ENCODE peak calls at places on chromosomes 4 and X, in eight cellular contexts. E is CD8-positive, alpha-beta T cell; S is A549; D is left lung; K is aorta; P is MM.1S; J is tibial artery; H is stomach. F is an unnamed sample. For H3K9me3, the result is how much of the 10 kb centered on the place peaks cover.

GRCh38 chrX:81174286-81174685 is 27.4 kb downstream of the HMGN5 start:
- DNase-seq in S (no peak), E (no peak), J (no peak), D (no peak), K (no peak), P (peak), H (no peak), F (no peak)

GRCh38 chr4:26067035-26067434 is 153.0 kb downstream of the SMIM20 start:
- DNase-seq in S (no peak), K (no peak), H (no peak), J (no peak), P (no peak), D (no peak), E (no peak), F (no peak)

GRCh38 chr4:147550626-147551250 is 66.5 kb upstream of the TMEM184C start:
- DNase-seq in E (no peak), S (no peak), P (no peak), D (no peak), J (no peak), K (peak), H (no peak), F (no peak)

GRCh38 chr4:168766537-168767316 is 243.3 kb downstream of the CBR4 start:
- DNase-seq in S (no peak), K (no peak), P (no peak), J (peak), E (no peak), D (no peak), H (no peak), F (no peak)

GRCh38 chrX:49166914-49167739 is 4.6 kb downstream of the MAGIX start:
- DNase-seq in H (peak), P (peak), J (peak), D (peak), E (peak), K (peak), S (no peak), F (peak)

GRCh38 chr4:183716302-183716701 is 57.2 kb downstream of the TRAPPC11 start:
- DNase-seq in K (no peak), E (no peak), D (no peak), J (no peak), S (no peak), P (no peak), H (no peak), F (no peak)

GRCh38 chrX:38304010-38304409 is 23.3 kb downstream of the RPGR start:
- DNase-seq in H (no peak), J (no peak), D (no peak), E (no peak), K (no peak), S (no peak), P (no peak), F (no peak)

GRCh38 chrX:101595739-101596419 is 21.9 kb downstream of the ARMCX6 start:
- DNase-seq in K (no peak), D (no peak), J (no peak), H (no peak), E (no peak), P (peak), S (peak), F (no peak)

GRCh38 chr4:55255171-55255570 is 90.9 kb upstream of the SRD5A3 start:
- DNase-seq in J (no peak), K (no peak), E (no peak), H (no peak), D (no peak), S (no peak), P (no peak), F (no peak)

GRCh38 chrX:57270980-57271379 is 15.5 kb upstream of the FAAH2 start:
- DNase-seq in D (no peak), J (no peak), E (no peak), H (no peak), S (no peak), P (no peak), K (no peak), F (no peak)

GRCh38 chrX:57266871-57267270 is 19.6 kb upstream of the FAAH2 start:
- DNase-seq in D (no peak), J (no peak), K (no peak), S (no peak), H (no peak), P (no peak), E (no peak), F (no peak)

GRCh38 chrX:57267308-57267707 is 19.2 kb upstream of the FAAH2 start:
- DNase-seq in D (no peak), H (no peak), K (no peak), S (no peak), P (no peak), J (no peak), E (no peak), F (no peak)

GRCh38 chrX:57265126-57265525 is 21.4 kb upstream of the FAAH2 start:
- DNase-seq in J (no peak), P (no peak), K (no peak), D (no peak), E (no peak), H (no peak), S (no peak), F (no peak)

GRCh38 chrX:57266275-57266674 is 20.2 kb upstream of the FAAH2 start:
- DNase-seq in E (no peak), H (no peak), D (no peak), K (no peak), S (no peak), P (no peak), J (no peak), F (no peak)
- H3K9me3 ChIP-seq in E (under half), H (under half), D (under half), K (under half), S (under half), P (under half), J (under half), F (under half)

GRCh38 chr4:11685481-11685880 is 256.8 kb upstream of the HS3ST1 start:
- DNase-seq in D (no peak), K (no peak), H (no peak), J (no peak), P (no peak), E (no peak), S (no peak), F (no peak)
- H3K9me3 ChIP-seq in D (under half), K (under half), H (under half), J (under half), P (under half), E (under half), S (under half), F (under half)

GRCh38 chr4:6178757-6179156 is 21.6 kb downstream of the JAKMIP1 start:
- DNase-seq in E (no peak), S (no peak), J (no peak), K (no peak), D (no peak), P (no peak), H (no peak), F (no peak)

GRCh38 chr4:6180841-6181631 is 19.3 kb downstream of the JAKMIP1 start:
- DNase-seq in S (no peak), D (no peak), E (peak), H (no peak), J (no peak), K (no peak), P (peak), F (no peak)

GRCh38 chr4:6182390-6183280 is 17.7 kb downstream of the JAKMIP1 start:
- DNase-seq in J (no peak), S (no peak), K (no peak), E (no peak), H (no peak), D (no peak), P (no peak), F (no peak)

GRCh38 chr4:6177587-6178197 is 22.7 kb downstream of the JAKMIP1 start:
- DNase-seq in H (peak), S (no peak), E (peak), D (no peak), J (no peak), P (no peak), K (no peak), F (no peak)

DNA sequence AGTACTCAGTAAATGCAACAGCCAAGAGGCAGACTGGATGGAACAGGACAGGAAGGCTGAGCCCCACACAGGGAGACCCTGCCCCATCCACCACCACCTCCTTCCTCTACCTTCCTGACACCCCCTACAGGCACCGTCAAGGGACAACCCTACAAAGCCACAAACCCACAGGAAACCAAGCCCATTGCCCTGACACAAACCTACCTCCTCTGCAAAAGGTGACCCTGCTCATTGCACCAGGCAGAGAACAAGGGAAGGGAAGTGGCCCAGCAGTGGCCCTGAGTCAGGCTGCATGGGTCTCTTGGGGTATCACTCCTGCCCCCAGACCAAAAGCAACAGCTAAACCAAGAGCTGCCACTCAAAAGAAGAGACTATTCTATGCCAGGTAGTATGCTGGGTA is 21.0 kb downstream of the JAKMIP1 start:
- DNase-seq in D (no peak), S (no peak), K (no peak), E (no peak), P (no peak), J (no peak), H (no peak), F (no peak)
- H3K9me3 ChIP-seq in D (under half), S (under half), K (under half), E (under half), P (under half), J (under half), H (under half), F (under half)

GRCh38 chr4:101347267-101347556 is at the start of gene PPP3CA:
- DNase-seq in H (no peak), K (no peak), S (no peak), J (no peak), E (no peak), D (no peak), P (no peak), F (no peak)

GRCh38 chr4:101345596-101346311 is 1.6 kb downstream of the PPP3CA start:
- DNase-seq in H (peak), K (peak), E (peak), S (peak), P (peak), D (peak), J (peak), F (peak)

GRCh38 chr4:101346562-101347266 is 612 bp downstream of the PPP3CA start:
- DNase-seq in D (peak), E (peak), P (peak), K (peak), S (peak), H (peak), J (peak), F (peak)

GRCh38 chr4:101346312-101346561 is 1.1 kb downstream of the PPP3CA start:
- DNase-seq in H (no peak), D (no peak), S (no peak), K (peak), E (peak), P (no peak), J (no peak), F (peak)

DNA sequence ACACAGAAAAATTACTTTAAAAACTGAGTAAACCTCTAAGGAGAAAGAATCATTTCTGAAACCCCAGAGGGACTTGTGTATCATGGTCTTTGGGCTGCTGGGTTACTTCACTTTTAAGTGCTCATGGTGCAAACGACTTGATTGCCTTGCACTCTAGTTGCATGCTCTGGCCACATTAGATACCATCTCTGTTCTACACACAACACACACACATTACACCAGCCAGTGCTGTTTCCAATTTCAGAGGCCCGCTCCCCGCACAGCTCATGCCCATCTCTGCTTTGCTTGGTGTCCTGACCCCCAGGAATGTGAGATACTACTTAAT is 2.1 kb downstream of the PPP3CA start:
- DNase-seq in D (peak), E (no peak), H (no peak), P (no peak), J (no peak), K (no peak), S (no peak), F (no peak)
- H3K9me3 ChIP-seq in D (under half), E (under half), H (under half), P (under half), J (under half), K (under half), S (under half), F (under half)

DNA sequence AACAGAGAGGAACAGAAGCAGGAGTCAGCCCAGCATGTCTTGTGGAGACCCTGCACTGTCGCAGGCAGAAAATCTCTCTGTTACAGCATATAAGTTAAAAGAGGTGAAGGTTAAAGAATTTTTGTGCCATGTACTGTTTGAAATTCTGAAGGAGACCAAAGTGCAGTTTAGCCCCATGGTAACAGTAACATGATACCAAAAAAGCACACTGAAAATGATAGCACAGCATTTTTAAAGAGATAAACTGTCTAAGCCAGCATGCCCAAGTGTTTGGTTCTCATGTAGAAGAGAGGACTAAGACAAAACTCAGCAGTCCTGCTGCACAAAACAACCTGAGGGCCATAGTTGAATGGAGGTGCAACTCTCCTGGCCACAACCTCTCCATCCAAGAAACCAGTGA is 41.9 kb upstream of the PARM1 start:
- DNase-seq in D (no peak), K (no peak), S (no peak), E (no peak), J (no peak), H (no peak), P (peak), F (no peak)
- H3K9me3 ChIP-seq in D (under half), K (under half), S (under half), E (under half), J (under half), H (under half), P (under half), F (under half)

GRCh38 chrX:144494069-144494468 is 610.2 kb downstream of the UBE2NL start:
- DNase-seq in P (no peak), K (no peak), S (no peak), D (no peak), J (no peak), E (no peak), H (no peak), F (no peak)
- H3K9me3 ChIP-seq in P (under half), K (under half), S (under half), D (under half), J (under half), E (under half), H (under half), F (under half)

GRCh38 chr4:41751325-41752061 is 3.0 kb upstream of the PHOX2B start:
- DNase-seq in J (no peak), H (no peak), D (no peak), P (no peak), K (no peak), E (no peak), S (no peak), F (no peak)

GRCh38 chr4:41748788-41749445 is 392 bp upstream of the PHOX2B start:
- DNase-seq in P (no peak), K (no peak), J (no peak), S (no peak), E (no peak), H (no peak), D (no peak), F (no peak)

GRCh38 chr4:41749650-41750049 is 1.1 kb upstream of the PHOX2B start:
- DNase-seq in E (no peak), S (no peak), J (no peak), D (no peak), H (no peak), K (no peak), P (no peak), F (no peak)

GRCh38 chr4:41750624-41751324 is 2.2 kb upstream of the PHOX2B start:
- DNase-seq in P (no peak), H (no peak), D (no peak), S (no peak), J (no peak), K (no peak), E (no peak), F (no peak)

GRCh38 chr4:41750158-41750623 is 1.7 kb upstream of the PHOX2B start:
- DNase-seq in H (no peak), S (no peak), E (no peak), D (no peak), K (no peak), P (no peak), J (no peak), F (no peak)
- H3K9me3 ChIP-seq in H (under half), S (under half), E (under half), D (under half), K (under half), P (under half), J (under half), F (under half)

DNA sequence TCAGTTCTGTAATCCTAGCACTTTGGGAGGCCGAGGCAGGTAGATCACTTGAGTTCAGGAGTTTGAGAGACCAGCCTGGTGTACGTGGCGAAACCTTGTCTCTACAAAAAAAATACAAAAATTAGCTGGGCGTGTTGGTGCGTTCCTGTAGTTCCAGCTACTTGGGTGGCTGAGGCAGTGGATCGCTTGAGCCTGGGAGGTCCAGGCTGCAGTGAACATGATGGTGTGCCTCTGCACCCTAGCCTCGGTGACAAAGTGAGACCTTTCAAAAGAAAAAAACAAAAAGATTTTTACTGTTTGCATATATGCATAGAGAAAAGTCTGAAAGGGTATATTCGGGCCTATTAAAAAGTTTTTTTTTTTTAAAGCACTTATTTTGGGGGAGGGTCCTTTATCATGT is 76.1 kb downstream of the KDM6A start:
- DNase-seq in D (no peak), E (no peak), H (no peak), S (no peak), K (no peak), J (no peak), P (no peak), F (no peak)
- H3K9me3 ChIP-seq in D (under half), E (under half), H (under half), S (under half), K (under half), J (under half), P (under half), F (under half)

GRCh38 chr4:72341432-72341820 is 227.6 kb downstream of the ADAMTS3 start:
- DNase-seq in K (no peak), S (no peak), E (no peak), H (no peak), P (no peak), D (no peak), J (no peak), F (no peak)
- H3K9me3 ChIP-seq in K (under half), S (under half), E (under half), H (under half), P (under half), D (under half), J (under half), F (under half)

DNA sequence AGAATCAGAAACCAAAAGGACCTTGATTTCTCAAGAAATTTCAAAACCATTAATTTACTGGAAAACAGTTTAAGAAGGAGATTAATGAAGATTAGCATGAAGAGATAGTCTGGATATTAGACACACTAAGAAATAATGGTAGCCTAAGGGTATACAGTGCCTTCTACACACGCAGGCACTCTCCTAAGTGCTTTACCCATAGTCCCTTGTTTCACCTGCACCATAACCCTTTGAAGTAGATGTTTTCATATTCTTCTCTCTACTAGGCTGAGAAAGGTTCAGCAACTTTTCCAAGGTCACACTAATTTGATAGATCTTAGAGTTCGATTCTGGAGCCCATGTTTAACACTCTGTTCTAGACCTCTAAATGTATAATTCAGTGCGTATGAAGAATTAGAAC is 259.0 kb upstream of the SLIT2 start:
- DNase-seq in J (no peak), D (no peak), E (no peak), S (no peak), K (no peak), H (no peak), P (no peak), F (no peak)
- H3K9me3 ChIP-seq in J (under half), D (under half), E (under half), S (under half), K (under half), H (under half), P (under half), F (under half)

F was measured in T-helper 17 cell.